ENCODE peak calls at places on chromosomes 11 and 22, in ten cellular contexts. Y is IMR-90; Q is nephron progenitor cell; W is gastrocnemius medialis; D is CD8-positive, alpha-beta T cell; S is cardiac muscle cell; B is colonic mucosa; C is GM12865; U is GM12878; Z is thoracic aorta. N is an unnamed sample.

GRCh38 chr11:1934326-1935155 is 12.6 kb upstream of the MRPL23 start:
- DNase-seq in Y (no peak), Q (peak), W (no peak), D (no peak), S (no peak), B (no peak), C (no peak), U (no peak), Z (no peak), N (no peak)

GRCh38 chr11:32137263-32137662 is 46.4 kb downstream of the RCN1 start:
- DNase-seq in Y (peak), Q (no peak), W (no peak), D (no peak), S (peak), B (no peak), C (no peak), U (no peak), Z (no peak), N (no peak)

GRCh38 chr22:40196628-40197027 is 18.9 kb downstream of the TNRC6B start:
- DNase-seq in Y (peak), Q (no peak), W (no peak), D (no peak), S (peak), B (no peak), C (peak), U (peak), Z (no peak), N (no peak)

GRCh38 chr22:44437493-44438015 is 60.5 kb downstream of the RTL6 start:
- DNase-seq in Y (peak), Q (no peak), W (no peak), D (no peak), S (peak), B (no peak), C (no peak), U (no peak), Z (no peak), N (no peak)

GRCh38 chr11:45287316-45287903 is 1.3 kb upstream of the SYT13 start:
- DNase-seq in Y (no peak), Q (no peak), W (no peak), D (no peak), S (no peak), B (no peak), C (no peak), U (no peak), Z (no peak), N (no peak)

GRCh38 chr11:120471131-120471530 is 40.4 kb upstream of the GRIK4 start:
- DNase-seq in Y (peak), Q (no peak), W (no peak), D (no peak), S (peak), B (no peak), C (no peak), U (no peak), Z (no peak), N (no peak)

GRCh38 chr11:32034149-32034548 is 56.7 kb upstream of the RCN1 start:
- DNase-seq in Y (peak), Q (no peak), W (no peak), D (no peak), S (peak), B (no peak), C (no peak), U (no peak), Z (no peak), N (no peak)

GRCh38 chr11:8832571-8833260 is 78.3 kb upstream of the AKIP1 start:
- DNase-seq in Y (peak), Q (peak), W (no peak), D (no peak), S (peak), B (no peak), C (peak), U (peak), Z (no peak), N (peak)

GRCh38 chr11:45864041-45864440 is 16.8 kb downstream of the CRY2 start:
- DNase-seq in Y (peak), Q (no peak), W (no peak), D (no peak), S (peak), B (no peak), C (no peak), U (no peak), Z (no peak), N (no peak)

GRCh38 chr11:70705930-70706329 is 307.6 kb downstream of the CTTN start:
- DNase-seq in Y (no peak), Q (no peak), W (no peak), D (no peak), S (no peak), B (no peak), C (no peak), U (no peak), Z (no peak), N (no peak)

GRCh38 chr22:20140521-20140964 is 8.9 kb downstream of the ZDHHC8 start:
- DNase-seq in Y (no peak), Q (no peak), W (no peak), D (no peak), S (no peak), B (no peak), C (no peak), U (no peak), Z (no peak), N (no peak)

GRCh38 chr22:28741200-28741757 is 341 bp downstream of the CHEK2 start:
- DNase-seq in Y (no peak), Q (no peak), W (no peak), D (no peak), S (no peak), B (no peak), C (no peak), U (no peak), Z (no peak), N (no peak)

GRCh38 chr11:35967042-35967441 is 23.2 kb downstream of the LDLRAD3 start:
- DNase-seq in Y (no peak), Q (no peak), W (no peak), D (no peak), S (no peak), B (no peak), C (no peak), U (no peak), Z (no peak), N (no peak)

GRCh38 chr11:83818349-83818748 is 532.2 kb upstream of the CCDC90B start:
- DNase-seq in Y (peak), Q (no peak), W (no peak), D (no peak), S (no peak), B (no peak), C (no peak), U (no peak), Z (no peak), N (no peak)

GRCh38 chr11:29318134-29318845 is 698.5 kb downstream of the KCNA4 start:
- DNase-seq in Y (peak), Q (no peak), W (no peak), D (no peak), S (no peak), B (no peak), C (no peak), U (no peak), Z (no peak), N (no peak)

GRCh38 chr11:65426839-65427690 is 4.5 kb downstream of the NEAT1 start:
- DNase-seq in Y (peak), Q (no peak), W (no peak), D (peak), S (peak), B (peak), C (peak), U (no peak), Z (no peak), N (peak)

GRCh38 chr11:37108436-37109204 is 510.6 kb upstream of the RAG2 start:
- DNase-seq in Y (no peak), Q (no peak), W (no peak), D (no peak), S (peak), B (no peak), C (no peak), U (no peak), Z (no peak), N (no peak)

GRCh38 chr11:8561461-8561860 is 32.6 kb downstream of the STK33 start:
- DNase-seq in Y (no peak), Q (no peak), W (no peak), D (no peak), S (no peak), B (no peak), C (no peak), U (no peak), Z (no peak), N (no peak)

GRCh38 chr11:44607324-44607962 is 42.0 kb downstream of the CD82 start:
- DNase-seq in Y (peak), Q (no peak), W (no peak), D (no peak), S (no peak), B (no peak), C (no peak), U (no peak), Z (no peak), N (no peak)

GRCh38 chr11:93143800-93144199 is 54.0 kb downstream of the SLC36A4 start:
- DNase-seq in Y (peak), Q (no peak), W (no peak), D (no peak), S (no peak), B (no peak), C (peak), U (no peak), Z (no peak), N (no peak)

GRCh38 chr11:119764108-119764874 is 35.3 kb upstream of the NECTIN1 start:
- DNase-seq in Y (peak), Q (no peak), W (peak), D (no peak), S (peak), B (no peak), C (no peak), U (no peak), Z (no peak), N (peak)

GRCh38 chr22:27992294-27993165 is 73.5 kb upstream of the PITPNB start:
- DNase-seq in Y (no peak), Q (no peak), W (no peak), D (no peak), S (no peak), B (no peak), C (no peak), U (no peak), Z (no peak), N (no peak)

GRCh38 chr11:71372693-71373657 is 75.2 kb downstream of the DHCR7 start:
- DNase-seq in Y (peak), Q (no peak), W (no peak), D (no peak), S (peak), B (no peak), C (peak), U (peak), Z (no peak), N (no peak)

GRCh38 chr11:35232961-35233360 is 94.0 kb downstream of the CD44 start:
- DNase-seq in Y (peak), Q (no peak), W (no peak), D (no peak), S (no peak), B (no peak), C (no peak), U (no peak), Z (no peak), N (no peak)

GRCh38 chr11:17898071-17898470 is 114.8 kb downstream of the SERGEF start:
- DNase-seq in Y (no peak), Q (no peak), W (no peak), D (no peak), S (no peak), B (no peak), C (no peak), U (no peak), Z (no peak), N (no peak)
- TF ChIP-seq CTCF in Y (no peak), Q (no peak), W (no peak), D (no peak), S (no peak), B (no peak), C (no peak), U (no peak), Z (no peak), N (no peak)

DNA sequence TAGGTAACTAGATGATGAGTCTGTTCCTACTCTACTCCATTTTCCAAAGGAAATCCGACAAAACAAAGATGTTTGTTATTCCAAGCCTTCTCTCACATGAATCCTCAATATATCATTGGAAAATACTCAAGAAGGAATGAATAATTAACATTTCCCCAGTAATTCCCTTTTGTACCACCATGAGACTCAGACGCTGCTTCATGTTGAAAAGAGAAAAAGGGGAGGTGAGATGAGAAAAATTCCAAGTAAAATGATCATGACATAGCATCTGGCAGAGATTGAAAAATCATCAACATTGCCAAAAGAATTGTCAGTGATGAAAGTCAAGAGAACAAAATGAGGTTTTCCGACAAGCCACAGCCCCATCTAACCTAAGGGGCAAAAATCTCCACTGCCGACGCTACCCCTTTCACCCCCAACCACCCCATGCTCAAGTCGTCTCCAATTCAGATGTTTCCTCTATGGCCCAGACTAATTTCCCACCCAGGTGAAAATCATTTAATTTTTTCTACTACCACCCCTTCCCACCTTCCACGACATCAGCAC is 1.3 kb downstream of the RAB6A start:
- DNase-seq in Y (peak), Q (no peak), W (no peak), D (no peak), S (peak), B (no peak), C (peak), U (no peak), Z (no peak), N (no peak)
- TF ChIP-seq CTCF in Y (peak), Q (no peak), W (no peak), D (no peak), S (peak), B (no peak), C (no peak), U (no peak), Z (peak), N (no peak)

GRCh38 chr11:78400701-78401100 is 16.9 kb downstream of the GAB2 start:
- DNase-seq in Y (no peak), Q (no peak), W (no peak), D (no peak), S (no peak), B (no peak), C (no peak), U (no peak), Z (no peak), N (no peak)
- TF ChIP-seq CTCF in Y (no peak), Q (no peak), W (no peak), D (no peak), S (no peak), B (no peak), C (no peak), U (no peak), Z (no peak), N (no peak)

GRCh38 chr22:35619336-35620094 is 2.4 kb upstream of the MB start:
- DNase-seq in Y (no peak), Q (no peak), W (peak), D (no peak), S (no peak), B (no peak), C (no peak), U (no peak), Z (no peak), N (no peak)
- TF ChIP-seq CTCF in Y (no peak), Q (no peak), W (no peak), D (no peak), S (no peak), B (no peak), C (no peak), U (no peak), Z (no peak), N (no peak)

GRCh38 chr11:118522571-118523072 is 4.7 kb upstream of the TTC36 start:
- DNase-seq in Y (peak), Q (peak), W (no peak), D (no peak), S (peak), B (no peak), C (no peak), U (no peak), Z (no peak), N (no peak)
- TF ChIP-seq CTCF in Y (peak), Q (peak), W (no peak), D (no peak), S (peak), B (no peak), C (no peak), U (peak), Z (peak), N (no peak)

DNA sequence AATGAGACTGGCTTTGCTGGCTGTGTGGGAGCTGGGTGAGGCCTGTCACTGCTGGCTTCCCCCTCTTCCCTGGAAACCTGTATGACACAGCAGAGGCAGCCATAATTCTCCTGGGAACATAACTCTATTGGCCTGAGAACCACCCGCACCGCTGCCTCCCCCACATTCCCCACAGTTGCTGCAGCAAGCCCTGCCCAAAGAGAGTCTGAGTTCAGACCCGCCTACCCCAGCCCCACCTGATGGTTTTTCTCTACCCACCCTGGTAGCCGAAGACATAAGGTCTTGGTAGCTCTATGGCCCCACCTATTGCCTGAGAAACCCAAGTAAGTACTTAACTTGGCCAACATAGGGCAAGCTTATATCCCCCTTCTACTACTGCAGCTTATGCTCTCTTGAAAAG is 174.8 kb downstream of the C11orf91 start:
- DNase-seq in Y (no peak), Q (no peak), W (no peak), D (no peak), S (no peak), B (no peak), C (peak), U (no peak), Z (no peak), N (no peak)
- TF ChIP-seq CTCF in Y (no peak), Q (no peak), W (no peak), D (no peak), S (no peak), B (no peak), C (no peak), U (no peak), Z (no peak), N (no peak)

GRCh38 chr22:37454857-37455686 is 27.8 kb upstream of the ELFN2 start:
- DNase-seq in Y (peak), Q (peak), W (no peak), D (no peak), S (peak), B (no peak), C (no peak), U (no peak), Z (no peak), N (peak)
- TF ChIP-seq CTCF in Y (no peak), Q (no peak), W (no peak), D (no peak), S (no peak), B (no peak), C (no peak), U (no peak), Z (no peak), N (no peak)